ENCODE peak calls at places on chromosomes 13 and 19, in six cellular contexts. E is cardiac muscle cell; Z is activated naive CD8-positive, alpha-beta T cell treated with anti-CD3 and anti-CD28 coated beads, Interleukin-2, amount 50 U/mL, for 24 hours; H is GM04504; S is NCI-H1092 treated with DMSO at 0.1 percent for 48 hours; B is right cardiac atrium. U is an unnamed sample.

GRCh38 chr19:35134601-35135091 is at the start of gene LGI4:
- DNase-seq in E (no peak), Z (no peak), H (no peak), S (no peak), B (no peak), U (no peak)

GRCh38 chr13:35768551-35768950 is 292.1 kb upstream of the MAB21L1 start:
- DNase-seq in E (no peak), Z (no peak), H (peak), S (no peak), B (no peak), U (no peak)

GRCh38 chr13:26019881-26020535 is 31.8 kb downstream of the SHISA2 start:
- DNase-seq in E (peak), Z (no peak), H (peak), S (no peak), B (no peak), U (no peak)

GRCh38 chr19:28999733-29000433 is 213.1 kb downstream of the UQCRFS1 start:
- DNase-seq in E (no peak), Z (no peak), H (no peak), S (no peak), B (no peak), U (no peak)

GRCh38 chr19:43774103-43774939 is 6.5 kb downstream of the KCNN4 start:
- DNase-seq in E (peak), Z (no peak), H (no peak), S (no peak), B (peak), U (peak)

GRCh38 chr13:40179421-40179820 is 487.0 kb downstream of the FOXO1 start:
- DNase-seq in E (no peak), Z (no peak), H (no peak), S (no peak), B (no peak), U (no peak)

GRCh38 chr13:76836311-76836710 is 49.9 kb downstream of the KCTD12 start:
- DNase-seq in E (peak), Z (no peak), H (no peak), S (no peak), B (no peak), U (no peak)

GRCh38 chr13:102310691-102311432 is 91.0 kb downstream of the FGF14 start:
- DNase-seq in E (no peak), Z (no peak), H (no peak), S (no peak), B (peak), U (no peak)

GRCh38 chr13:47397739-47398138 is 500.9 kb upstream of the HTR2A start:
- DNase-seq in E (peak), Z (no peak), H (no peak), S (no peak), B (no peak), U (no peak)

GRCh38 chr19:3655402-3656072 is 28.9 kb upstream of the CACTIN start:
- DNase-seq in E (peak), Z (no peak), H (peak), S (no peak), B (no peak), U (no peak)

GRCh38 chr13:89755729-89756492 is 1591.6 kb upstream of the MIR17HG start:
- DNase-seq in E (no peak), Z (no peak), H (no peak), S (no peak), B (no peak), U (no peak)

GRCh38 chr19:35037716-35038622 is 3.6 kb upstream of the HPN start:
- DNase-seq in E (peak), Z (no peak), H (no peak), S (no peak), B (peak), U (no peak)

GRCh38 chr13:45615501-45616101 is at the start of gene ERICH6B:
- DNase-seq in E (peak), Z (peak), H (no peak), S (peak), B (peak), U (peak)

GRCh38 chr19:2590630-2591399 is 111.7 kb downstream of the GNG7 start:
- DNase-seq in E (no peak), Z (no peak), H (no peak), S (no peak), B (no peak), U (no peak)

GRCh38 chr19:40465025-40465780 is at the start of gene BLVRB:
- DNase-seq in E (peak), Z (no peak), H (peak), S (no peak), B (no peak), U (no peak)

GRCh38 chr19:7421941-7422744 is 66.7 kb downstream of the PEX11G start:
- DNase-seq in E (no peak), Z (no peak), H (no peak), S (no peak), B (no peak), U (no peak)

GRCh38 chr13:71964491-71965108 is 97.6 kb upstream of the DACH1 start:
- DNase-seq in E (no peak), Z (no peak), H (no peak), S (no peak), B (no peak), U (no peak)

GRCh38 chr19:58562126-58563033 is 4.0 kb upstream of the UBE2M start:
- DNase-seq in E (peak), Z (no peak), H (no peak), S (no peak), B (no peak), U (peak)

GRCh38 chr13:106143392-106143791 is 392.1 kb downstream of the EFNB2 start:
- DNase-seq in E (no peak), Z (no peak), H (no peak), S (no peak), B (no peak), U (no peak)

GRCh38 chr19:6087074-6087506 is 23.2 kb downstream of the RFX2 start:
- DNase-seq in E (no peak), Z (peak), H (no peak), S (peak), B (no peak), U (no peak)

GRCh38 chr19:50203281-50204080 is at the start of gene MYH14:
- DNase-seq in E (peak), Z (peak), H (no peak), S (no peak), B (peak), U (no peak)

GRCh38 chr19:16581145-16581970 is 9.1 kb upstream of the SLC35E1 start:
- DNase-seq in E (no peak), Z (no peak), H (no peak), S (no peak), B (no peak), U (no peak)